ENCODE peak calls at places on chromosomes 16 and 17, in five cellular contexts. One of them, this sample, is unnamed.

GRCh38 chr16:85955566-85955965 is 56.6 kb downstream of the IRF8 start:
- DNase-seq in CD8-positive, alpha-beta memory T cell: no peak
- DNase-seq in right lobe of liver: no peak
- DNase-seq in GM06990: peak; percentile 57
- DNase-seq in NT2/D1: no peak
- DNase-seq in this sample: no peak

GRCh38 chr17:2054740-2055493 is at the start of gene HIC1:
- DNase-seq in CD8-positive, alpha-beta memory T cell: peak; percentile 69
- DNase-seq in GM06990: peak; percentile 88
- DNase-seq in right lobe of liver: peak; percentile 77
- DNase-seq in NT2/D1: no peak
- DNase-seq in this sample: peak; percentile 87

GRCh38 chr17:30824002-30824355 is 513 bp downstream of the CRLF3 start:
- DNase-seq in NT2/D1: no peak
- DNase-seq in right lobe of liver: peak; percentile 53
- DNase-seq in CD8-positive, alpha-beta memory T cell: peak; percentile 17
- DNase-seq in GM06990: no peak
- DNase-seq in this sample: no peak

GRCh38 chr17:21573961-21574610 is 118.2 kb upstream of the KCNJ18 start:
- DNase-seq in right lobe of liver: no peak
- DNase-seq in CD8-positive, alpha-beta memory T cell: no peak
- DNase-seq in NT2/D1: no peak
- DNase-seq in GM06990: no peak
- DNase-seq in this sample: peak; percentile 52

GRCh38 chr17:50210249-50211225 is 9.1 kb upstream of the COL1A1 start:
- DNase-seq in right lobe of liver: no peak
- DNase-seq in NT2/D1: peak; percentile 76
- DNase-seq in CD8-positive, alpha-beta memory T cell: no peak
- DNase-seq in GM06990: no peak
- DNase-seq in this sample: no peak

GRCh38 chr16:71537643-71538042 is 11.4 kb downstream of the CHST4 start:
- DNase-seq in NT2/D1: peak; percentile 55
- DNase-seq in GM06990: peak; percentile 29
- DNase-seq in right lobe of liver: peak; percentile 69
- DNase-seq in CD8-positive, alpha-beta memory T cell: no peak
- DNase-seq in this sample: no peak

GRCh38 chr17:27535975-27536374 is 79.7 kb downstream of the KSR1 start:
- DNase-seq in NT2/D1: no peak
- DNase-seq in GM06990: no peak
- DNase-seq in right lobe of liver: no peak
- DNase-seq in CD8-positive, alpha-beta memory T cell: no peak
- DNase-seq in this sample: peak; percentile 67

GRCh38 chr17:83179378-83179777 is 100.0 kb downstream of the METRNL start:
- DNase-seq in right lobe of liver: peak; percentile 33
- DNase-seq in NT2/D1: no peak
- DNase-seq in GM06990: no peak
- DNase-seq in CD8-positive, alpha-beta memory T cell: no peak
- DNase-seq in this sample: no peak

GRCh38 chr17:48351916-48352332 is 78.1 kb downstream of the SKAP1 start:
- DNase-seq in right lobe of liver: no peak
- DNase-seq in GM06990: no peak
- DNase-seq in NT2/D1: peak; percentile 13
- DNase-seq in CD8-positive, alpha-beta memory T cell: no peak
- DNase-seq in this sample: no peak

GRCh38 chr17:39198186-39198566 is 707 bp upstream of the CACNB1 start:
- DNase-seq in GM06990: no peak
- DNase-seq in CD8-positive, alpha-beta memory T cell: no peak
- DNase-seq in right lobe of liver: no peak
- DNase-seq in NT2/D1: no peak
- DNase-seq in this sample: no peak

GRCh38 chr17:40536731-40537171 is 28.5 kb downstream of the CCR7 start:
- DNase-seq in right lobe of liver: no peak
- DNase-seq in NT2/D1: no peak
- DNase-seq in CD8-positive, alpha-beta memory T cell: no peak
- DNase-seq in GM06990: no peak
- DNase-seq in this sample: no peak

GRCh38 chr17:50316016-50316587 is 29.8 kb upstream of the XYLT2 start:
- DNase-seq in GM06990: no peak
- DNase-seq in CD8-positive, alpha-beta memory T cell: no peak
- DNase-seq in NT2/D1: no peak
- DNase-seq in right lobe of liver: no peak
- DNase-seq in this sample: no peak

GRCh38 chr16:30367349-30368009 is 2.8 kb downstream of the TBC1D10B start:
- DNase-seq in GM06990: no peak
- DNase-seq in NT2/D1: no peak
- DNase-seq in right lobe of liver: peak; percentile 80
- DNase-seq in CD8-positive, alpha-beta memory T cell: no peak
- DNase-seq in this sample: no peak

GRCh38 chr16:7867831-7868230 is 535.2 kb downstream of the RBFOX1 start:
- DNase-seq in GM06990: no peak
- DNase-seq in NT2/D1: no peak
- DNase-seq in right lobe of liver: no peak
- DNase-seq in CD8-positive, alpha-beta memory T cell: no peak
- DNase-seq in this sample: no peak

GRCh38 chr16:88639231-88640038 is 1.1 kb downstream of the IL17C start:
- DNase-seq in GM06990: peak; percentile 46
- DNase-seq in CD8-positive, alpha-beta memory T cell: no peak
- DNase-seq in NT2/D1: no peak
- DNase-seq in right lobe of liver: no peak
- DNase-seq in this sample: peak; percentile 83

GRCh38 chr16:53530046-53530445 is 27.0 kb upstream of the AKTIP start:
- DNase-seq in NT2/D1: no peak
- DNase-seq in CD8-positive, alpha-beta memory T cell: no peak
- DNase-seq in right lobe of liver: no peak
- DNase-seq in GM06990: no peak
- DNase-seq in this sample: no peak

GRCh38 chr17:2798188-2798587 is 1.9 kb downstream of the RAP1GAP2 start:
- DNase-seq in NT2/D1: no peak
- DNase-seq in CD8-positive, alpha-beta memory T cell: no peak
- DNase-seq in right lobe of liver: no peak
- DNase-seq in GM06990: no peak
- DNase-seq in this sample: no peak

GRCh38 chr16:71896688-71897368 is 1.5 kb downstream of the IST1 start:
- DNase-seq in right lobe of liver: no peak
- DNase-seq in CD8-positive, alpha-beta memory T cell: no peak
- DNase-seq in GM06990: no peak
- DNase-seq in NT2/D1: no peak
- DNase-seq in this sample: no peak

GRCh38 chr16:90008708-90009145 is 10.5 kb downstream of the DBNDD1 start:
- DNase-seq in NT2/D1: no peak
- DNase-seq in right lobe of liver: no peak
- DNase-seq in GM06990: peak; percentile 72
- DNase-seq in CD8-positive, alpha-beta memory T cell: peak; percentile 32
- DNase-seq in this sample: peak; percentile 78

GRCh38 chr17:57369509-57369945 is 113.2 kb downstream of the MSI2 start:
- DNase-seq in NT2/D1: no peak
- DNase-seq in right lobe of liver: no peak
- DNase-seq in GM06990: no peak
- DNase-seq in CD8-positive, alpha-beta memory T cell: no peak
- DNase-seq in this sample: no peak

GRCh38 chr17:67666710-67667109 is 51.0 kb upstream of the NOL11 start:
- DNase-seq in GM06990: no peak
- DNase-seq in CD8-positive, alpha-beta memory T cell: no peak
- DNase-seq in right lobe of liver: no peak
- DNase-seq in NT2/D1: no peak
- DNase-seq in this sample: no peak
- H3K4me3 ChIP-seq in GM06990: no peak overlapping the region
- H3K4me3 ChIP-seq in CD8-positive, alpha-beta memory T cell: no peak overlapping the region
- H3K4me3 ChIP-seq in right lobe of liver: no peak overlapping the region
- H3K4me3 ChIP-seq in NT2/D1: no peak overlapping the region
- H3K4me3 ChIP-seq in this sample: no peak overlapping the region

GRCh38 chr17:14305785-14306496 is 5.1 kb downstream of the HS3ST3B1 start:
- DNase-seq in CD8-positive, alpha-beta memory T cell: no peak
- DNase-seq in GM06990: no peak
- DNase-seq in NT2/D1: no peak
- DNase-seq in right lobe of liver: no peak
- DNase-seq in this sample: no peak

GRCh38 chr17:14304222-14304844 is 3.5 kb downstream of the HS3ST3B1 start:
- DNase-seq in GM06990: no peak
- DNase-seq in CD8-positive, alpha-beta memory T cell: no peak
- DNase-seq in NT2/D1: no peak
- DNase-seq in right lobe of liver: peak; percentile 87
- DNase-seq in this sample: no peak

GRCh38 chr17:14303343-14304221 is 2.7 kb downstream of the HS3ST3B1 start:
- DNase-seq in right lobe of liver: no peak
- DNase-seq in GM06990: no peak
- DNase-seq in CD8-positive, alpha-beta memory T cell: peak; percentile 24
- DNase-seq in NT2/D1: no peak
- DNase-seq in this sample: no peak

GRCh38 chr17:14306602-14307001 is 5.7 kb downstream of the HS3ST3B1 start:
- DNase-seq in NT2/D1: no peak
- DNase-seq in GM06990: no peak
- DNase-seq in right lobe of liver: no peak
- DNase-seq in CD8-positive, alpha-beta memory T cell: no peak
- DNase-seq in this sample: no peak

DNA sequence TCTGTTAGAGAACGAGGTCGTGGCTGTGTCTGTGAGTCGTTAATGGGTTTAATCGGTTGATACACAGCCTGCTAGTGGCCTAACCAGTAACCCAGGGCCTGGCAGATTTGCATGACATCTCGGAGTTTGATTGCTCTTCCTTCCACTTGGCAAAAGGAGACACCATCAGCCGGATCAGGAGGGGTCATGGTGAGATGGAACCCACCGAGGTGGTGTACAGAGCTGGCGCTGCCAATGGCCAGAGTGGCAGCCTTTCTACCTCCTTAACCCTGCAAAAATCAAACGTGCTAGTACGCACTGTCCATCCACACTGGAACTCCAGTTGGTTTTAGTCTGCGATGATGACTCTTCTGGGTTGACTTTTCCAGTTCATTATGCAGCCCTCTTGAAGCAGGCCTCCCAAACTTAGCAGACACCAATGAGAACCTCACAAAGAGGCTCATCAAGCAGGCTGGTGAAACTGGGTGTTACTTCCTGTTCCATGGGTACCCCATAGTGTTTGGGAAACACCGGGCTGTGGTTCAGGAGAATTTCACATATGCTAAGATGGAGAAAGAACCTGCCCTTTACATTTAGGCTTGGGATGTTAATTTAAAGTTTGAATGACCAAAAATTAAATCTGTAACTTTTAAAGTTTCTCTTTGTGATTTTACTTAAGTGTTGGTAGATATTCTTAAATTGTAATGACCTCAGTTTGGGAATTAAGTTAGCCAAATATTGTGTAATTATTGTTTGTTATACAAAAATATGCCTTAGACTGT is 4.2 kb downstream of the HS3ST3B1 start:
- DNase-seq in CD8-positive, alpha-beta memory T cell: no peak
- DNase-seq in GM06990: no peak
- DNase-seq in NT2/D1: no peak
- DNase-seq in right lobe of liver: no peak
- DNase-seq in this sample: no peak
- H3K4me3 ChIP-seq in CD8-positive, alpha-beta memory T cell: no peak overlapping the region
- H3K4me3 ChIP-seq in GM06990: no peak overlapping the region
- H3K4me3 ChIP-seq in NT2/D1: no peak overlapping the region
- H3K4me3 ChIP-seq in right lobe of liver: peak overlapping the region; percentile 68
- H3K4me3 ChIP-seq in this sample: no peak overlapping the region

GRCh38 chr17:17206149-17206912 is at the start of gene PLD6:
- DNase-seq in NT2/D1: no peak
- DNase-seq in right lobe of liver: peak; percentile 93
- DNase-seq in CD8-positive, alpha-beta memory T cell: peak; percentile 92
- DNase-seq in GM06990: peak; percentile 94
- DNase-seq in this sample: peak; percentile 94
- H3K4me3 ChIP-seq in NT2/D1: peak within 1 kb of the TSS; percentile 47
- H3K4me3 ChIP-seq in right lobe of liver: peak within 1 kb of the TSS; percentile 62
- H3K4me3 ChIP-seq in CD8-positive, alpha-beta memory T cell: peak within 1 kb of the TSS; percentile 68
- H3K4me3 ChIP-seq in GM06990: peak within 1 kb of the TSS; percentile 70
- H3K4me3 ChIP-seq in this sample: peak within 1 kb of the TSS; percentile 66

GRCh38 chr17:63476494-63476856 is 386 bp upstream of the ACE start:
- DNase-seq in CD8-positive, alpha-beta memory T cell: no peak
- DNase-seq in right lobe of liver: no peak
- DNase-seq in GM06990: no peak
- DNase-seq in NT2/D1: no peak
- DNase-seq in this sample: no peak
- H3K4me3 ChIP-seq in CD8-positive, alpha-beta memory T cell: no peak overlapping the region
- H3K4me3 ChIP-seq in right lobe of liver: peak overlapping the region; percentile 40
- H3K4me3 ChIP-seq in GM06990: peak overlapping the region; percentile 11
- H3K4me3 ChIP-seq in NT2/D1: peak overlapping the region; percentile 51
- H3K4me3 ChIP-seq in this sample: peak overlapping the region; percentile 83

DNA sequence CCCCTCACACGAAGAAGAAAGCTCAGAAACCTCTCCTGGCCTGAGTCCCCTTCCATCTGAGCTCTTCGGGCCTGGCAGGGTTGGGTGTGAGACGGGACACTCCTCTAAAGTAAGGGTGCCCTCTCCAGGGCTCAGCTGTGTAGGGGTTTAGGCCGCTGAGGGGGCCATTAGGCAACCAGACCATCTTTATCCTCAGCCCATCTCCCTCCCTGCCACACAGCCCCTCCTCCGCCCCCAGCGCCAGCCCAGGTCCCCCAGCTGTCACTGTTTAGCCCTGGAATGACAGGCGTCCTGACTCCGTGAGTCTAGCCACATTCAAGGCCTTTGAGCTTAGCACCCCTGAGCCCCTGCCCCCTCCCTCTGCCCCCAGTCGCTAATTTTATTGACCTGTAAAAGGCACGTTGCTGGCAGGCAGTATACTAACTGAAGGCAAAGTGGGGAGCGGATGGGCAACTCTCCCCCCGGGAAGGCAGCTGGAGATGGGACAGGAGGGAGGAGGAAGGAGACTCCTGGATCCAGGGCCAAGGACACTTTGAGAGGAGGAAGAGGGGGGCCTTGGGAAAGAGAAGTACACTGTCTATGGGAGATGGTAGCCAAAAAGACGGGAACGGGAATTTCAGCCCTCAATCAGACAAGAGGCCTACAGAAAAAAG is 600 bp upstream of the ZNF385C start:
- DNase-seq in GM06990: no peak
- DNase-seq in CD8-positive, alpha-beta memory T cell: no peak
- DNase-seq in right lobe of liver: no peak
- DNase-seq in NT2/D1: no peak
- DNase-seq in this sample: no peak
- H3K4me3 ChIP-seq in GM06990: no peak overlapping the region
- H3K4me3 ChIP-seq in CD8-positive, alpha-beta memory T cell: no peak overlapping the region
- H3K4me3 ChIP-seq in right lobe of liver: no peak overlapping the region
- H3K4me3 ChIP-seq in NT2/D1: no peak overlapping the region
- H3K4me3 ChIP-seq in this sample: no peak overlapping the region

GRCh38 chr16:10876799-10877341 is at the start of gene CIITA:
- DNase-seq in GM06990: peak; percentile 80
- DNase-seq in CD8-positive, alpha-beta memory T cell: peak; percentile 43
- DNase-seq in NT2/D1: no peak
- DNase-seq in right lobe of liver: peak; percentile 61
- DNase-seq in this sample: peak; percentile 94
- H3K4me3 ChIP-seq in GM06990: peak within 1 kb of the TSS; percentile 86
- H3K4me3 ChIP-seq in CD8-positive, alpha-beta memory T cell: peak within 1 kb of the TSS; percentile 65
- H3K4me3 ChIP-seq in NT2/D1: no peak within 1 kb of the TSS
- H3K4me3 ChIP-seq in right lobe of liver: no peak within 1 kb of the TSS
- H3K4me3 ChIP-seq in this sample: no peak within 1 kb of the TSS

GRCh38 chr16:50974438-50975036 is 176.5 kb downstream of the SALL1 start:
- DNase-seq in NT2/D1: no peak
- DNase-seq in CD8-positive, alpha-beta memory T cell: no peak
- DNase-seq in GM06990: no peak
- DNase-seq in right lobe of liver: no peak
- DNase-seq in this sample: no peak
- H3K4me3 ChIP-seq in NT2/D1: no peak overlapping the region
- H3K4me3 ChIP-seq in CD8-positive, alpha-beta memory T cell: no peak overlapping the region
- H3K4me3 ChIP-seq in GM06990: no peak overlapping the region
- H3K4me3 ChIP-seq in right lobe of liver: no peak overlapping the region
- H3K4me3 ChIP-seq in this sample: no peak overlapping the region